ENCODE peak calls at places on chromosomes 2 and 18, in seven cellular contexts. C is K562, I is HCT116, Z is H1, J is GM12878, V is HepG2, S is SK-N-SH. W is an unnamed sample.

GRCh38 chr2:174788291-174788929 is 24.1 kb upstream of the CHRNA1 start:
- DNase-seq in J (no peak), I (peak), C (peak), V (no peak), Z (no peak), S (peak), W (no peak)

GRCh38 chr18:24595556-24595955 is 135.1 kb downstream of the HRH4 start:
- DNase-seq in I (no peak), J (no peak), Z (no peak), S (no peak), C (no peak), V (no peak), W (no peak)

GRCh38 chr2:78780321-78780720 is 245.2 kb upstream of the REG3G start:
- DNase-seq in S (peak), C (no peak), V (no peak), Z (no peak), J (no peak), I (no peak), W (no peak)

GRCh38 chr2:5392658-5393057 is 299.5 kb upstream of the SOX11 start:
- DNase-seq in C (no peak), V (no peak), S (no peak), Z (no peak), I (no peak), J (no peak), W (no peak)

GRCh38 chr2:40353236-40353635 is 98.7 kb downstream of the SLC8A1 start:
- DNase-seq in Z (no peak), I (no peak), C (no peak), J (no peak), S (no peak), V (no peak), W (no peak)

GRCh38 chr2:140539506-140539905 is 1591.3 kb downstream of the LRP1B start:
- DNase-seq in Z (no peak), V (no peak), C (no peak), I (no peak), S (no peak), J (no peak), W (no peak)

GRCh38 chr2:2831656-2832055 is 500.6 kb upstream of the MYT1L start:
- DNase-seq in C (no peak), I (no peak), Z (no peak), V (no peak), S (peak), J (no peak), W (no peak)

GRCh38 chr2:229348135-229348534 is 77.0 kb upstream of the PID1 start:
- DNase-seq in J (no peak), C (no peak), I (no peak), S (no peak), V (no peak), Z (no peak), W (no peak)

GRCh38 chr2:26576565-26577441 is 64.4 kb downstream of the CIB4 start:
- DNase-seq in J (no peak), V (no peak), I (no peak), S (no peak), Z (no peak), C (no peak), W (no peak)

GRCh38 chr2:68870215-68870614 is 982 bp downstream of the BMP10 start:
- DNase-seq in V (no peak), Z (no peak), C (no peak), I (no peak), S (no peak), J (no peak), W (no peak)
- TF ChIP-seq YY1 in V (no peak), Z (no peak), C (no peak), I (no peak), S (no peak), J (no peak), W (no peak)

GRCh38 chr2:13462464-13462863 is 745.7 kb downstream of the TRIB2 start:
- DNase-seq in I (no peak), C (no peak), V (no peak), S (no peak), J (no peak), Z (no peak), W (no peak)
- TF ChIP-seq YY1 in I (no peak), C (no peak), V (no peak), S (no peak), J (no peak), Z (no peak), W (no peak)

DNA sequence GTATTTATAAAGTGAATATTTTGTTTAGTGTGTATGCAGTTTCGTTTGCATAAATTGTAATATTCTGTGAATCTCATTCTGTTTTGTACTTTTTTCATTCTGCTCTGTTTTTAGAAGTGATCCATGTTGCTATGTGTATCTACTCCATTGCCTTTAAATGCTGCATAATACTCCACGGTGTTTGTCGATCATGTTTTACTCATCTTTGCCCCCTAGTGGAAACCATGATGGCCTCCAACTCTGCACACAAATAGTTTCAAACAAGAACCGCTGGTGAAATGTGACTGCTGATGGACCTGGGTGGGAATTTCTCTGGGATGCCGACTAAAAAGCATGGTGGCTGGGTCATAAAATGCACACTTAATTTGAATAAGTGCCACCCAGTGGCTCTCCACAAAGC is 32.0 kb upstream of the SKOR2 start:
- DNase-seq in I (peak), Z (no peak), J (no peak), V (peak), C (peak), S (peak), W (no peak)
- TF ChIP-seq YY1 in I (no peak), Z (peak), J (no peak), V (no peak), C (no peak), S (no peak), W (no peak)

GRCh38 chr18:70621710-70622109 is 332.9 kb downstream of the SOCS6 start:
- DNase-seq in C (no peak), V (no peak), Z (no peak), I (no peak), S (no peak), J (no peak), W (no peak)
- TF ChIP-seq YY1 in C (no peak), V (no peak), Z (no peak), I (no peak), S (no peak), J (no peak), W (no peak)

DNA sequence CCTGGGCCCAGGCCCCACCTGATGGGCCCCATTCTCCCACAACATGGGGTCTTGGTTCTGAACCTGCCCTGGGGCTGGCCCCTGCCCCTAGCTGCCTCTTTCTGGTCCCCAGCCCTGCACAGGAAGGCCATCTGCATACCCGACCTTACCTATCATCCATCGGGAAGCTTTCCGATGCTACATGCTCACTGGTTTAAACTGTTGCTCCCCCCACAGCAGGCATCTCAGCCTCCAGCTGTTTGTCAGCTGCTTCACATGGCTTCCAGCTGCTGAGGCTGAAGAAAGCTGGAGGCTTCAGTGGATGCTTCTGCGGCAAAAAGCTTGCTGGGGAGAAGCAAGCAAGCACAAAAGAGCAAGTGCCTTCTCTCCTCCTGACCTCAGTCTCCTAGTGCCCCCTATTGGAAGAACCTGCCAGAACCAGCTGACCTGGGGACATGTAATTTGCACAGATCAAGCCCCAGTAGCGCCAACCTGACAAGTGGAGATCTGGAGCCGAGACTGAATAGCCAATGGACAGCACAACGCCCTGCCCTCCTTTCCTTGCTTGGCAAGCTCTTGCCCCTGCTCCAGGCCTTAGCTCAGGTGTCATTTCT is 24.1 kb upstream of the RHOB start:
- DNase-seq in J (no peak), V (peak), C (peak), Z (no peak), I (no peak), S (peak), W (no peak)
- TF ChIP-seq YY1 in J (no peak), V (no peak), C (no peak), Z (no peak), I (no peak), S (no peak), W (no peak)

DNA sequence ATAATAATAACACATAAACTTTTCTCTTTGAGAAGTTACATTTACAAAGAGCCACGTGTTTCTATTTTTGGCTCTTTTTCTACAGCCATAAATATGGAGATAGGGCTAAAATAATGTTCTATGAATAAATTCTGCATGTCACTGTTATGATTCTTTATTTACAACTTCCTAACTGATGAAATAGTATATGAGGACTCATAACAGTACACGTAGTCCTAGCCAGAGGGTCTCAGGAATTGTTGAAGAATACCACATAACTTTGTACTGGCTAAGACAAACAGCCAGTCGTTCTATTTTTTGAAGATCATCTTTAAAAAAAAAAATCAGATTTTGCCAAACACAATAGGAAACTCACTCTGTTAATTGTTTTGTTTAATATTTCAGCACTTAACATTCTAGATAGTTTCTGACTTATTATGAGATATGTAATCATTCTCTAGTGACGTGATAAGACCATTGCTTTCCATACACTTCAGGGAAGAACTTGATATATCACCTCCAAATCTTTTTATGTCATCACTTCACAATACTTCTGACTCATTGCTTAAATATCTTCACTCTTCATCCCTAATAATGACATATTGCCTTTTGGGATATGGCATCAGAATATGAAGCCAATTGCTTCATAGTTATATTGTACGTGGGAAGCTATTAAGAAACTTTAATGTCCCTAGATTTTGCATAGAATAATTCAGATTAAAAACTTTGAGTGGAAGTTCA is 256.1 kb downstream of the XIRP2 start:
- DNase-seq in I (no peak), J (no peak), C (no peak), S (no peak), Z (no peak), V (no peak), W (no peak)
- TF ChIP-seq YY1 in I (no peak), J (no peak), C (no peak), S (no peak), Z (no peak), V (no peak), W (no peak)

GRCh38 chr18:48792141-48792540 is 158.6 kb downstream of the SMAD7 start:
- DNase-seq in J (no peak), C (no peak), Z (no peak), I (no peak), S (no peak), V (no peak), W (no peak)
- TF ChIP-seq YY1 in J (no peak), C (no peak), Z (no peak), I (no peak), S (no peak), V (no peak), W (no peak)